ENCODE peak calls at places on chromosomes 4 and X, in ten cellular contexts. Z is stimulated activated naive CD8-positive, alpha-beta T cell treated with anti-CD3 and anti-CD28 coated beads, Interleukin-15, Interleukin-2, amounts not matched to agents 100 U/mL and 50 U/mL, for 24 hours; N is T1000; T is SW480; M is CD8-positive, alpha-beta memory T cell; V is T-helper 1 cell; A is colonic mucosa; P is SHP77; C is T follicular helper cell; E is activated gamma-delta T cell treated with anti-CD3 and anti-CD28 coated beads, Interleukin-2, amount 50 U/mL, for 16 hours. K is an unnamed sample.

GRCh38 chr4:37561803-37562207 is 124.4 kb downstream of the RELL1 start:
- DNase-seq in M (no peak), Z (no peak), A (no peak), V (no peak), T (no peak), E (no peak), P (no peak), N (peak; percentile 75), C (no peak), K (peak; percentile 80)

GRCh38 chr4:167715176-167715575 is 377.2 kb upstream of the ANXA10 start:
- DNase-seq in E (no peak), C (no peak), V (no peak), P (no peak), M (no peak), T (no peak), Z (no peak), N (no peak), A (no peak), K (no peak)

GRCh38 chr4:2423695-2424094 is 4.9 kb downstream of the CFAP99 start:
- DNase-seq in M (no peak), N (no peak), V (no peak), E (no peak), T (no peak), C (no peak), Z (no peak), A (no peak), P (no peak), K (no peak)

GRCh38 chr4:41268024-41268423 is 11.3 kb downstream of the UCHL1 start:
- DNase-seq in A (no peak), C (no peak), V (no peak), P (peak; percentile 5), T (peak; percentile 22), Z (no peak), E (no peak), M (no peak), N (no peak), K (no peak)

GRCh38 chrX:45743081-45743533 is 542.4 kb upstream of the DIPK2B start:
- DNase-seq in Z (no peak), V (no peak), A (no peak), M (no peak), C (no peak), T (peak; percentile 43), E (no peak), N (peak; percentile 3), P (no peak), K (no peak)

GRCh38 chr4:28278676-28279075 is 1418.0 kb downstream of the STIM2 start:
- DNase-seq in M (no peak), P (no peak), E (no peak), T (no peak), Z (no peak), A (no peak), V (no peak), N (no peak), C (no peak), K (no peak)

GRCh38 chrX:48468693-48469691 is 1.1 kb downstream of the SLC38A5 start:
- DNase-seq in A (peak; percentile 43), C (no peak), P (no peak), N (no peak), E (no peak), M (peak; percentile 54), T (no peak), V (peak; percentile 12), Z (peak; percentile 66), K (no peak)

GRCh38 chr4:146104541-146104940 is 71.0 kb upstream of the LSM6 start:
- DNase-seq in Z (no peak), C (no peak), N (no peak), M (no peak), T (no peak), E (no peak), P (no peak), V (no peak), A (no peak), K (no peak)

GRCh38 chrX:132435222-132435621 is 53.6 kb downstream of the MBNL3 start:
- DNase-seq in A (no peak), E (no peak), N (no peak), Z (no peak), M (no peak), P (no peak), T (no peak), V (no peak), C (no peak), K (no peak)

GRCh38 chrX:140949231-140949630 is 53.2 kb upstream of the SPANXB1 start:
- DNase-seq in V (no peak), P (no peak), A (no peak), T (no peak), E (no peak), N (no peak), C (no peak), Z (no peak), M (no peak), K (no peak)

GRCh38 chr4:61202638-61203495 is 2.7 kb downstream of the ADGRL3 start:
- DNase-seq in T (no peak), V (no peak), A (no peak), E (no peak), N (peak; percentile 27), M (no peak), Z (no peak), C (no peak), P (peak; percentile 75), K (no peak)

GRCh38 chr4:80492761-80493160 is 157.2 kb downstream of the CFAP299 start:
- DNase-seq in T (peak; percentile 14), A (peak; percentile 54), C (peak; percentile 30), N (no peak), M (peak; percentile 74), V (peak; percentile 39), Z (peak; percentile 11), E (peak; percentile 4), P (no peak), K (no peak)

GRCh38 chr4:40976343-40976742 is 226.6 kb downstream of the NSUN7 start:
- DNase-seq in E (no peak), P (no peak), C (no peak), T (peak; percentile 47), A (peak; percentile 58), M (no peak), Z (no peak), N (peak; percentile 17), V (no peak), K (peak; percentile 60)

GRCh38 chr4:146852365-146852764 is 93.3 kb downstream of the TTC29 start:
- DNase-seq in C (no peak), P (no peak), E (no peak), N (no peak), A (no peak), M (no peak), V (no peak), T (no peak), Z (no peak), K (no peak)

GRCh38 chr4:3484057-3484973 is 21.2 kb downstream of the DOK7 start:
- DNase-seq in C (no peak), V (no peak), E (no peak), N (no peak), Z (no peak), T (peak; percentile 93), M (no peak), P (no peak), A (peak; percentile 71), K (no peak)

GRCh38 chrX:103063918-103064434 is at the start of gene BEX1:
- DNase-seq in C (peak; percentile 15), N (peak; percentile 4), V (no peak), E (no peak), P (peak; percentile 79), A (no peak), T (no peak), Z (peak; percentile 11), M (no peak), K (no peak)

GRCh38 chr4:121380448-121381147 is at the start of gene QRFPR:
- DNase-seq in M (no peak), T (no peak), E (no peak), Z (peak; percentile 12), N (no peak), V (no peak), C (no peak), A (no peak), P (no peak), K (no peak)

GRCh38 chr4:92091335-92091734 is 212.4 kb upstream of the GRID2 start:
- DNase-seq in P (no peak), A (no peak), T (no peak), V (no peak), E (no peak), Z (no peak), N (no peak), M (no peak), C (no peak), K (no peak)

GRCh38 chr4:106105697-106106096 is 210.3 kb downstream of the TBCK start:
- DNase-seq in Z (no peak), C (no peak), N (no peak), T (no peak), P (no peak), M (no peak), V (no peak), A (no peak), E (no peak), K (no peak)

GRCh38 chr4:51843309-51844156 is 580 bp downstream of the DCUN1D4 start:
- DNase-seq in E (peak; percentile 44), T (peak; percentile 51), M (peak; percentile 76), A (peak; percentile 71), P (peak; percentile 63), Z (peak; percentile 64), V (peak; percentile 54), C (peak; percentile 53), N (no peak), K (no peak)

K was measured in glomerular endothelial cell.